ENCODE peak calls at places on chromosomes 5 and 9, in five cellular contexts. One of them, this sample, is unnamed.

GRCh38 chr9:116928884-116929283 is 241.8 kb downstream of the TRIM32 start:
- DNase-seq in fibroblast of lung: no peak
- DNase-seq in OCI-LY7: no peak
- DNase-seq in hepatocyte: no peak
- DNase-seq in GM23248: no peak
- DNase-seq in this sample: peak; percentile 25

GRCh38 chr9:93108301-93109041 is 12.5 kb downstream of the CARD19 start:
- DNase-seq in fibroblast of lung: no peak
- DNase-seq in OCI-LY7: peak; percentile 29
- DNase-seq in hepatocyte: no peak
- DNase-seq in GM23248: no peak
- DNase-seq in this sample: no peak

GRCh38 chr5:173140769-173141168 is 3.6 kb upstream of the BNIP1 start:
- DNase-seq in fibroblast of lung: no peak
- DNase-seq in OCI-LY7: no peak
- DNase-seq in hepatocyte: no peak
- DNase-seq in GM23248: no peak
- DNase-seq in this sample: no peak

GRCh38 chr9:8817335-8817734 is 1017.8 kb upstream of the DMAC1 start:
- DNase-seq in fibroblast of lung: no peak
- DNase-seq in OCI-LY7: no peak
- DNase-seq in hepatocyte: no peak
- DNase-seq in GM23248: no peak
- DNase-seq in this sample: no peak

GRCh38 chr5:6545770-6546690 is 86.8 kb downstream of the NSUN2 start:
- DNase-seq in fibroblast of lung: no peak
- DNase-seq in OCI-LY7: no peak
- DNase-seq in hepatocyte: no peak
- DNase-seq in GM23248: peak; percentile 8
- DNase-seq in this sample: no peak

GRCh38 chr5:178346607-178347334 is 114.2 kb upstream of the PHYKPL start:
- DNase-seq in fibroblast of lung: no peak
- DNase-seq in OCI-LY7: no peak
- DNase-seq in hepatocyte: no peak
- DNase-seq in GM23248: no peak
- DNase-seq in this sample: no peak

GRCh38 chr5:109299557-109299956 is 110.2 kb downstream of the PJA2 start:
- DNase-seq in fibroblast of lung: no peak
- DNase-seq in OCI-LY7: no peak
- DNase-seq in hepatocyte: no peak
- DNase-seq in GM23248: no peak
- DNase-seq in this sample: no peak

GRCh38 chr9:18017136-18017535 is 438.3 kb downstream of the SH3GL2 start:
- DNase-seq in fibroblast of lung: no peak
- DNase-seq in OCI-LY7: no peak
- DNase-seq in hepatocyte: no peak
- DNase-seq in GM23248: no peak
- DNase-seq in this sample: no peak

GRCh38 chr5:144150996-144151395 is 19.5 kb downstream of the YIPF5 start:
- DNase-seq in fibroblast of lung: no peak
- DNase-seq in OCI-LY7: no peak
- DNase-seq in hepatocyte: no peak
- DNase-seq in GM23248: peak; percentile 52
- DNase-seq in this sample: no peak

GRCh38 chr5:124001216-124001615 is 489.2 kb downstream of the CSNK1G3 start:
- DNase-seq in fibroblast of lung: no peak
- DNase-seq in OCI-LY7: no peak
- DNase-seq in hepatocyte: no peak
- DNase-seq in GM23248: no peak
- DNase-seq in this sample: no peak

GRCh38 chr5:67164856-67165523 is 31.6 kb downstream of the CD180 start:
- DNase-seq in fibroblast of lung: no peak
- DNase-seq in OCI-LY7: no peak
- DNase-seq in hepatocyte: no peak
- DNase-seq in GM23248: no peak
- DNase-seq in this sample: no peak

GRCh38 chr5:7169240-7169878 is 226.6 kb upstream of the ADCY2 start:
- DNase-seq in fibroblast of lung: no peak
- DNase-seq in OCI-LY7: no peak
- DNase-seq in hepatocyte: no peak
- DNase-seq in GM23248: no peak
- DNase-seq in this sample: no peak

GRCh38 chr9:136726118-136726517 is 13.7 kb downstream of the DIPK1B start:
- DNase-seq in fibroblast of lung: no peak
- DNase-seq in OCI-LY7: no peak
- DNase-seq in hepatocyte: no peak
- DNase-seq in GM23248: no peak
- DNase-seq in this sample: no peak

GRCh38 chr9:136726631-136727191 is 14.3 kb downstream of the DIPK1B start:
- DNase-seq in fibroblast of lung: peak; percentile 38
- DNase-seq in OCI-LY7: peak; percentile 87
- DNase-seq in hepatocyte: peak; percentile 72
- DNase-seq in GM23248: peak; percentile 59
- DNase-seq in this sample: peak; percentile 37

GRCh38 chr9:136724772-136725171 is 12.4 kb downstream of the DIPK1B start:
- DNase-seq in fibroblast of lung: no peak
- DNase-seq in OCI-LY7: no peak
- DNase-seq in hepatocyte: no peak
- DNase-seq in GM23248: no peak
- DNase-seq in this sample: no peak

GRCh38 chr9:136723989-136724388 is 11.6 kb downstream of the DIPK1B start:
- DNase-seq in fibroblast of lung: no peak
- DNase-seq in OCI-LY7: no peak
- DNase-seq in hepatocyte: no peak
- DNase-seq in GM23248: no peak
- DNase-seq in this sample: no peak

DNA sequence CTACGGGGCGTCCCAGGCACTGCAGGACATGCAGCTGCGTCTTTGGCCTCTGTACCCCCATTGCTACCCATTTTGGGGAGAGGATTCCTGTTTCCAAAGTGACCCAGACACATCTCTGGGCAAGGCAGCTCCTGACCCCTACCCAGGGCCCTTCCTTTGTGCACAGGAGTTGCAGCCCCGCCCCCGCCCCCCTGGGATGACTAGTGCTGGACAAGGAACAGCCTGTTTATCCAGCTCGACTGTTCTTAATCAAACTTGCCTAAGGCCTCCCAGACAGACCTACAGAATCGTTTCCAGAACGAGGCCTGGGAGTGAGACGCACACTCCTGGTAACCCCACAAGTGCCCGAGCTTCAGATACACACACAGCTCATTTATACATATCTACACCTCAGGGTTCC is 13.2 kb downstream of the DIPK1B start:
- DNase-seq in fibroblast of lung: no peak
- DNase-seq in OCI-LY7: no peak
- DNase-seq in hepatocyte: peak; percentile 65
- DNase-seq in GM23248: peak; percentile 78
- DNase-seq in this sample: peak; percentile 74
- H3K4me3 ChIP-seq in fibroblast of lung: no peak overlapping the region
- H3K4me3 ChIP-seq in OCI-LY7: peak overlapping the region; percentile 100
- H3K4me3 ChIP-seq in hepatocyte: peak overlapping the region; percentile 19
- H3K4me3 ChIP-seq in GM23248: peak overlapping the region; percentile 84
- H3K4me3 ChIP-seq in this sample: peak overlapping the region; percentile 88

GRCh38 chr9:133968428-133968827 is 23.7 kb downstream of the VAV2 start:
- DNase-seq in fibroblast of lung: no peak
- DNase-seq in OCI-LY7: no peak
- DNase-seq in hepatocyte: no peak
- DNase-seq in GM23248: no peak
- DNase-seq in this sample: no peak
- H3K79me2 ChIP-seq in fibroblast of lung: peaks cover 64% of the 10 kb centered on the region
- H3K79me2 ChIP-seq in OCI-LY7: peaks cover 20% of the 10 kb centered on the region
- H3K79me2 ChIP-seq in hepatocyte: peaks cover 95% of the 10 kb centered on the region
- H3K79me2 ChIP-seq in GM23248: peaks cover 99% of the 10 kb centered on the region
- H3K79me2 ChIP-seq in this sample: peaks cover 98% of the 10 kb centered on the region

GRCh38 chr9:127570533-127571111 is 41.5 kb upstream of the STXBP1 start:
- DNase-seq in fibroblast of lung: no peak
- DNase-seq in OCI-LY7: no peak
- DNase-seq in hepatocyte: no peak
- DNase-seq in GM23248: no peak
- DNase-seq in this sample: no peak

GRCh38 chr9:127567898-127568617 is 44.0 kb upstream of the STXBP1 start:
- DNase-seq in fibroblast of lung: no peak
- DNase-seq in OCI-LY7: no peak
- DNase-seq in hepatocyte: peak; percentile 65
- DNase-seq in GM23248: peak; percentile 72
- DNase-seq in this sample: no peak

GRCh38 chr9:127568971-127569818 is 42.9 kb upstream of the STXBP1 start:
- DNase-seq in fibroblast of lung: peak; percentile 78
- DNase-seq in OCI-LY7: peak; percentile 84
- DNase-seq in hepatocyte: peak; percentile 95
- DNase-seq in GM23248: peak; percentile 94
- DNase-seq in this sample: peak; percentile 80

GRCh38 chr9:127568618-127568970 is 43.5 kb upstream of the STXBP1 start:
- DNase-seq in fibroblast of lung: no peak
- DNase-seq in OCI-LY7: no peak
- DNase-seq in hepatocyte: no peak
- DNase-seq in GM23248: peak; percentile 47
- DNase-seq in this sample: no peak

DNA sequence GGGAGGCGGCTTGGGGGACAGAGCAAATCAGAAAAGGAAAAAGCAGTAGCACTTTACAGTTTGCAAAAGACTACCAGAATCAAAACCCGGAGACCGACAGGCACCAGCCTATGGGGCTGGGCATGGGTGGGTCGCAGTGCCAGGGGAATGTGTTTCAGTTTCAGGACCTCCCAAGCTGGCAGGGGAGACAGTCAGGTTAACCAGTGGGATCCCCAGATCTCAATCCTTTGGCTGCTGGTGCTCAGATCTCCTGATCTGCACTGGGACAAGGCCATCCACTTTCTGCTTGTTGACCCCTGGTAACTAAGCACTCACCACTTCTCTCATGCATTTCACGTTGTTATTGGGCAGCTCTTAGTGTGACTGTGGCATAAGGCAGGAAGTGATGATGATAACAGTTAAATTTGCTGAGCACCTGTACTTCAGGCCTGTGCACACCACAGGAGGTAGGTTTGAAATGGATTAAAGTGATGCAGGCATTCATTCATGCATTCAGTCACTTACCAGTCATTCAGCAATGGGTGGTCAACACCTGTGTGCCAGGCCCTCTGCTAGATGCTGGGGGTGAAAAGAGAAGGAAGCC is 42.2 kb upstream of the STXBP1 start:
- DNase-seq in fibroblast of lung: no peak
- DNase-seq in OCI-LY7: peak; percentile 67
- DNase-seq in hepatocyte: no peak
- DNase-seq in GM23248: peak; percentile 50
- DNase-seq in this sample: peak; percentile 67
- H3K4me3 ChIP-seq in fibroblast of lung: peak overlapping the region; percentile 51
- H3K4me3 ChIP-seq in OCI-LY7: peak overlapping the region; percentile 70
- H3K4me3 ChIP-seq in hepatocyte: peak overlapping the region; percentile 53
- H3K4me3 ChIP-seq in GM23248: peak overlapping the region; percentile 71
- H3K4me3 ChIP-seq in this sample: peak overlapping the region; percentile 47

GRCh38 chr9:4815381-4815956 is 22.7 kb downstream of the RCL1 start:
- DNase-seq in fibroblast of lung: no peak
- DNase-seq in OCI-LY7: no peak
- DNase-seq in hepatocyte: no peak
- DNase-seq in GM23248: no peak
- DNase-seq in this sample: no peak

GRCh38 chr9:4821994-4822544 is 29.3 kb downstream of the RCL1 start:
- DNase-seq in fibroblast of lung: no peak
- DNase-seq in OCI-LY7: no peak
- DNase-seq in hepatocyte: no peak
- DNase-seq in GM23248: no peak
- DNase-seq in this sample: no peak

GRCh38 chr9:4826417-4827166 is 33.8 kb downstream of the RCL1 start:
- DNase-seq in fibroblast of lung: peak; percentile 59
- DNase-seq in OCI-LY7: no peak
- DNase-seq in hepatocyte: no peak
- DNase-seq in GM23248: no peak
- DNase-seq in this sample: no peak

GRCh38 chr9:4820172-4820571 is 27.4 kb downstream of the RCL1 start:
- DNase-seq in fibroblast of lung: no peak
- DNase-seq in OCI-LY7: no peak
- DNase-seq in hepatocyte: no peak
- DNase-seq in GM23248: no peak
- DNase-seq in this sample: no peak

DNA sequence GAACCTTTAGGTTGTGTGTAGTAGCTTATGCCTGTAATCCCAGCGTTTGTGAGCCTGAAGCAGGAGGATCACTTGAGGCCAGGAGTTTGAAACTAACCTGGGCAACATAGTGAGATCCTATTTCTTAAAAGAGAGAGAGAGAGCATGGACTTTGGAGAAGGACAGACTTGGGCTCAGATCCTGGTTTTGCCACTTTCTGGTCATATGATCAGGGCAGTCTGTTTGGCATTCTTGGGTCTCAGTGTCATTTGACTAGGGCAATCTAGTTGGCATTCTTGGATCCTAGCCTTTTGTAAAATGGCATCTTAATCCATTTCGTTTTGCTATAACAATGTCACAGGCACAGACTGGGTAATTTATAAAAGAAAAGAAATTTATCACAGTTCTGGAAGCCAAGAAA is 28.4 kb downstream of the RCL1 start:
- DNase-seq in fibroblast of lung: no peak
- DNase-seq in OCI-LY7: no peak
- DNase-seq in hepatocyte: no peak
- DNase-seq in GM23248: no peak
- DNase-seq in this sample: no peak
- H3K79me2 ChIP-seq in fibroblast of lung: no peaks in the 10 kb centered on the region
- H3K79me2 ChIP-seq in OCI-LY7: peaks cover 80% of the 10 kb centered on the region
- H3K79me2 ChIP-seq in hepatocyte: peaks cover 66% of the 10 kb centered on the region
- H3K79me2 ChIP-seq in GM23248: peaks cover 64% of the 10 kb centered on the region
- H3K79me2 ChIP-seq in this sample: peaks cover 68% of the 10 kb centered on the region

GRCh38 chr9:135701067-135701967 is 668 bp upstream of the KCNT1 start:
- DNase-seq in fibroblast of lung: no peak
- DNase-seq in OCI-LY7: no peak
- DNase-seq in hepatocyte: peak; percentile 28
- DNase-seq in GM23248: peak; percentile 26
- DNase-seq in this sample: no peak
- H3K4me3 ChIP-seq in fibroblast of lung: no peak overlapping the region
- H3K4me3 ChIP-seq in OCI-LY7: no peak overlapping the region
- H3K4me3 ChIP-seq in hepatocyte: no peak overlapping the region
- H3K4me3 ChIP-seq in GM23248: no peak overlapping the region
- H3K4me3 ChIP-seq in this sample: no peak overlapping the region

GRCh38 chr9:68793605-68794343 is 88.7 kb downstream of the PIP5K1B start:
- DNase-seq in fibroblast of lung: no peak
- DNase-seq in OCI-LY7: no peak
- DNase-seq in hepatocyte: no peak
- DNase-seq in GM23248: no peak
- DNase-seq in this sample: peak; percentile 14
- H3K79me2 ChIP-seq in fibroblast of lung: no peaks in the 10 kb centered on the region
- H3K79me2 ChIP-seq in OCI-LY7: no peaks in the 10 kb centered on the region
- H3K79me2 ChIP-seq in hepatocyte: no peaks in the 10 kb centered on the region
- H3K79me2 ChIP-seq in GM23248: no peaks in the 10 kb centered on the region
- H3K79me2 ChIP-seq in this sample: no peaks in the 10 kb centered on the region

This sample was measured in mammary epithelial cell.